ENCODE peak calls at places on chromosome 2, in eight cellular contexts. One of them, this sample, is unnamed.

GRCh38 chr2:188607501-188607900 is 315.8 kb downstream of the GULP1 start:
- DNase-seq in RWPE1: no peak
- DNase-seq in heart right ventricle: no peak
- DNase-seq in OCI-LY7: no peak
- DNase-seq in A549: no peak
- DNase-seq in right cardiac atrium: no peak
- DNase-seq in HCT116: no peak
- DNase-seq in fibroblast of lung: peak
- DNase-seq in this sample: peak

GRCh38 chr2:70703900-70704549 is 64.0 kb downstream of the ADD2 start:
- DNase-seq in RWPE1: no peak
- DNase-seq in heart right ventricle: no peak
- DNase-seq in OCI-LY7: no peak
- DNase-seq in A549: no peak
- DNase-seq in right cardiac atrium: no peak
- DNase-seq in HCT116: no peak
- DNase-seq in fibroblast of lung: no peak
- DNase-seq in this sample: no peak

GRCh38 chr2:15584767-15585469 is 6.8 kb upstream of the DDX1 start:
- DNase-seq in RWPE1: no peak
- DNase-seq in heart right ventricle: no peak
- DNase-seq in OCI-LY7: no peak
- DNase-seq in A549: no peak
- DNase-seq in right cardiac atrium: no peak
- DNase-seq in HCT116: no peak
- DNase-seq in fibroblast of lung: peak
- DNase-seq in this sample: no peak

GRCh38 chr2:14385043-14385442 is 247.5 kb upstream of the LRATD1 start:
- DNase-seq in RWPE1: no peak
- DNase-seq in heart right ventricle: no peak
- DNase-seq in OCI-LY7: no peak
- DNase-seq in A549: no peak
- DNase-seq in right cardiac atrium: no peak
- DNase-seq in HCT116: no peak
- DNase-seq in fibroblast of lung: no peak
- DNase-seq in this sample: no peak

GRCh38 chr2:116416988-116417387 is 1397.5 kb upstream of the DDX18 start:
- DNase-seq in RWPE1: no peak
- DNase-seq in heart right ventricle: no peak
- DNase-seq in OCI-LY7: no peak
- DNase-seq in A549: no peak
- DNase-seq in right cardiac atrium: no peak
- DNase-seq in HCT116: no peak
- DNase-seq in fibroblast of lung: no peak
- DNase-seq in this sample: no peak

GRCh38 chr2:48530033-48530804 is at the start of gene STON1:
- DNase-seq in RWPE1: peak
- DNase-seq in heart right ventricle: peak
- DNase-seq in OCI-LY7: no peak
- DNase-seq in A549: peak
- DNase-seq in right cardiac atrium: peak
- DNase-seq in HCT116: no peak
- DNase-seq in fibroblast of lung: peak
- DNase-seq in this sample: peak

GRCh38 chr2:43142921-43143438 is 83.4 kb downstream of the ZFP36L2 start:
- DNase-seq in RWPE1: no peak
- DNase-seq in heart right ventricle: no peak
- DNase-seq in OCI-LY7: peak
- DNase-seq in A549: no peak
- DNase-seq in right cardiac atrium: no peak
- DNase-seq in HCT116: peak
- DNase-seq in fibroblast of lung: no peak
- DNase-seq in this sample: no peak

GRCh38 chr2:47028171-47028570 is 112.6 kb upstream of the MCFD2 start:
- DNase-seq in RWPE1: no peak
- DNase-seq in heart right ventricle: peak
- DNase-seq in OCI-LY7: no peak
- DNase-seq in A549: no peak
- DNase-seq in right cardiac atrium: peak
- DNase-seq in HCT116: no peak
- DNase-seq in fibroblast of lung: no peak
- DNase-seq in this sample: no peak

GRCh38 chr2:207616185-207616584 is 9.0 kb downstream of the METTL21A start:
- DNase-seq in RWPE1: peak
- DNase-seq in heart right ventricle: no peak
- DNase-seq in OCI-LY7: no peak
- DNase-seq in A549: no peak
- DNase-seq in right cardiac atrium: no peak
- DNase-seq in HCT116: no peak
- DNase-seq in fibroblast of lung: peak
- DNase-seq in this sample: no peak
- H3K27ac ChIP-seq in RWPE1: peak
- H3K27ac ChIP-seq in heart right ventricle: no peak
- H3K27ac ChIP-seq in OCI-LY7: no peak
- H3K27ac ChIP-seq in A549: peak
- H3K27ac ChIP-seq in right cardiac atrium: no peak
- H3K27ac ChIP-seq in HCT116: peak
- H3K27ac ChIP-seq in fibroblast of lung: peak
- H3K27ac ChIP-seq in this sample: no peak

GRCh38 chr2:210252699-210253606 is 27.7 kb upstream of the ACADL start:
- DNase-seq in RWPE1: no peak
- DNase-seq in heart right ventricle: no peak
- DNase-seq in OCI-LY7: no peak
- DNase-seq in A549: no peak
- DNase-seq in right cardiac atrium: no peak
- DNase-seq in HCT116: no peak
- DNase-seq in fibroblast of lung: no peak
- DNase-seq in this sample: no peak
- H3K27ac ChIP-seq in RWPE1: no peak
- H3K27ac ChIP-seq in heart right ventricle: no peak
- H3K27ac ChIP-seq in OCI-LY7: no peak
- H3K27ac ChIP-seq in A549: no peak
- H3K27ac ChIP-seq in right cardiac atrium: no peak
- H3K27ac ChIP-seq in HCT116: no peak
- H3K27ac ChIP-seq in fibroblast of lung: no peak
- H3K27ac ChIP-seq in this sample: no peak

DNA sequence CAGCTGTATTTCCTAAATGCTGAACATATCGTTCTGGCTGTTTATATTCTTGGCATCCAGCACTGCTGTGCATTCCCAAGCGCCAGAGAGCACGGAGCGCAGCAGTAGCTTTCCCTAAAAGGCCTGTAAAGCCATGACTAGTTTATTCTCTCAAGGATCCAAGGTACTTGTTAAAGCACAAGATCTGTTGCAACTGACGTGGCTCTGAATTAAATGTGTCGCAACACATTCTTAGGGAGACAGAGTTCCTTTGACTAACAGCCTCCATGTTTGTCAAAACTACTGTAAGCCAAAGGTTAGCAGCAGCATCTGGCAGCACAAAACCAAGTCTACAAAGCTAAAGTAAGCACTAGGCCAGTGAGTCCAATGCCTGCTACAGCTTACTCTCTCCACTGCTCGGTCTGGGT is 188.6 kb upstream of the FN1 start:
- DNase-seq in RWPE1: peak
- DNase-seq in heart right ventricle: no peak
- DNase-seq in OCI-LY7: no peak
- DNase-seq in A549: no peak
- DNase-seq in right cardiac atrium: no peak
- DNase-seq in HCT116: no peak
- DNase-seq in fibroblast of lung: peak
- DNase-seq in this sample: no peak
- H3K27ac ChIP-seq in RWPE1: no peak
- H3K27ac ChIP-seq in heart right ventricle: no peak
- H3K27ac ChIP-seq in OCI-LY7: no peak
- H3K27ac ChIP-seq in A549: peak
- H3K27ac ChIP-seq in right cardiac atrium: no peak
- H3K27ac ChIP-seq in HCT116: no peak
- H3K27ac ChIP-seq in fibroblast of lung: peak
- H3K27ac ChIP-seq in this sample: no peak

GRCh38 chr2:219128401-219128800 is 32.2 kb downstream of the NHEJ1 start:
- DNase-seq in RWPE1: no peak
- DNase-seq in heart right ventricle: no peak
- DNase-seq in OCI-LY7: no peak
- DNase-seq in A549: no peak
- DNase-seq in right cardiac atrium: peak
- DNase-seq in HCT116: no peak
- DNase-seq in fibroblast of lung: no peak
- DNase-seq in this sample: no peak
- H3K27ac ChIP-seq in RWPE1: no peak
- H3K27ac ChIP-seq in heart right ventricle: no peak
- H3K27ac ChIP-seq in OCI-LY7: no peak
- H3K27ac ChIP-seq in A549: no peak
- H3K27ac ChIP-seq in right cardiac atrium: no peak
- H3K27ac ChIP-seq in HCT116: no peak
- H3K27ac ChIP-seq in fibroblast of lung: no peak
- H3K27ac ChIP-seq in this sample: no peak